ENCODE peak calls at places on chromosomes 1 and 21, in eight cellular contexts. P is left lung, C is NB4, D is kidney, J is upper lobe of right lung, R is fibroblast of mammary gland, S is ovary, Y is choroid plexus epithelial cell. E is an unnamed sample.

GRCh38 chr1:154972517-154973343 is 1.8 kb upstream of the CKS1B start:
- DNase-seq in D (peak; percentile 94), S (peak; percentile 58), C (no peak), Y (peak; percentile 92), J (peak; percentile 89), R (peak; percentile 88), P (peak; percentile 86), E (peak; percentile 61)

GRCh38 chr1:2856076-2856390 is 54.5 kb upstream of the TTC34 start:
- DNase-seq in S (no peak), D (peak; percentile 59), J (no peak), P (no peak), R (no peak), C (no peak), Y (no peak), E (no peak)

GRCh38 chr1:55594701-55595100 is 379.5 kb upstream of the USP24 start:
- DNase-seq in R (no peak), D (no peak), S (no peak), J (no peak), C (no peak), P (no peak), Y (no peak), E (no peak)

GRCh38 chr1:160942926-160943325 is 11.7 kb downstream of the ITLN2 start:
- DNase-seq in J (no peak), R (no peak), C (peak; percentile 18), Y (peak; percentile 11), S (no peak), P (no peak), D (no peak), E (no peak)

GRCh38 chr1:235714205-235714897 is 64.8 kb upstream of the GNG4 start:
- DNase-seq in S (no peak), Y (no peak), D (no peak), R (no peak), C (no peak), P (no peak), J (no peak), E (no peak)

GRCh38 chr1:85992756-85993155 is 163.8 kb downstream of the COL24A1 start:
- DNase-seq in J (no peak), P (no peak), R (peak; percentile 72), D (no peak), S (no peak), Y (peak; percentile 65), C (peak; percentile 16), E (no peak)

GRCh38 chr1:154775559-154776338 is 94.3 kb downstream of the KCNN3 start:
- DNase-seq in R (no peak), C (no peak), P (no peak), Y (no peak), J (no peak), S (no peak), D (no peak), E (no peak)

GRCh38 chr1:209601809-209602657 is 18.5 kb downstream of the CAMK1G start:
- DNase-seq in J (no peak), R (peak; percentile 56), C (peak; percentile 63), Y (peak; percentile 75), D (no peak), P (no peak), S (peak; percentile 48), E (no peak)

GRCh38 chr1:52413410-52414104 is 9.2 kb downstream of the PRPF38A start:
- DNase-seq in R (peak; percentile 12), J (no peak), D (no peak), S (no peak), P (no peak), C (no peak), Y (no peak), E (no peak)

GRCh38 chr1:33517596-33518250 is 45.3 kb downstream of the ZSCAN20 start:
- DNase-seq in D (no peak), R (peak; percentile 51), Y (no peak), J (no peak), C (no peak), P (no peak), S (peak; percentile 41), E (peak; percentile 12)

GRCh38 chr1:147771216-147772125 is 11.1 kb upstream of the GJA5 start:
- DNase-seq in Y (no peak), S (no peak), R (peak; percentile 28), P (no peak), J (no peak), D (no peak), C (peak; percentile 74), E (peak; percentile 54)

GRCh38 chr1:116168277-116169032 is 57.3 kb downstream of the MAB21L3 start:
- DNase-seq in C (peak; percentile 74), Y (peak; percentile 68), J (peak; percentile 93), P (peak; percentile 84), S (peak; percentile 88), R (peak; percentile 57), D (peak; percentile 94), E (peak; percentile 91)

GRCh38 chr1:196515904-196516303 is 92.3 kb downstream of the KCNT2 start:
- DNase-seq in D (no peak), Y (peak; percentile 18), S (no peak), P (no peak), C (no peak), J (peak; percentile 21), R (no peak), E (no peak)

DNA sequence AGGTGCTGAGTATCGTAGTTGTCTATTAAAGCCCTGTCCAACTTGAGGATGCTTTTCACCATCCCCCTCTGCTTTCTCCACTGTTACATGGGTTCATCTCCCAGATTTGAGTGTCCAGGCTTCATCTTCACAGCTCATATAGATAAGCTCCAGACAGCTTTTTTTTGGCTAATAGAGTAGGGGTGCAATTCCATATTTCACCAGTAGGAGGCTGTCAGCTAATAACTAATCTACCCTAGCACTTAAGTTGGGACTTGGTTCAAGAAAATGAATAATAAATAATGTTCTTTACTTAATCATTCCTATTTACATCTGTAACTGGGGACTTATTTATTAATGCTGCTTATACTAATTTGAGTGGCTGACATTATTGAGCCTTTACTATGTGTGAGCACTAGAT is 124.5 kb downstream of the IGSF21 start:
- DNase-seq in Y (no peak), S (no peak), C (no peak), P (no peak), J (no peak), R (peak; percentile 1), D (no peak), E (no peak)
- TF ChIP-seq CTCF in Y (no peak), S (no peak), C (peak; percentile 26), P (no peak), J (peak; percentile 32), R (peak; percentile 53), D (no peak), E (peak; percentile 27)

GRCh38 chr1:197731449-197731848 is 43.8 kb downstream of the DENND1B start:
- DNase-seq in P (no peak), S (no peak), C (no peak), D (no peak), R (no peak), Y (no peak), J (no peak), E (no peak)
- TF ChIP-seq CTCF in P (no peak), S (no peak), C (no peak), D (no peak), R (no peak), Y (no peak), J (no peak), E (no peak)

DNA sequence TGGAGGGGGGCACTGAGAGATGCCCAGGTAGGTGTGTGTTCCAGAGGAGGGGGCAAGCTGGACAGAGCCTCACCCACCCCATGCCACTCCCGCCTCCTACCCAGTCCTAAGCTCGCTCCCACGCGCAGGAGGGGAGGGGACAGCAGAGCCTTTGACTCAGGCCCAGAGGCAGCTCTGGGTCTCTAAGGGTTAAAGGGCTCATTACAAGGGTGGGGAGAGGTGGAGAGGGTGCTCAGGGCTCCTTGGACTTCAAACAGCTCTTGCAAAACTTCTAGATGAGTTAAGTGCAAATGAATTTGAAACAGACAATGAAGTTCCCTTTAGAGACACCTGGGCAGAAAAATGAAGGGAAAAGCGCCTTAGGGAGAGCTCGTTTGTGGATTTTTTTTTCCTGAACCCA is 104.2 kb upstream of the CASZ1 start:
- DNase-seq in R (peak; percentile 32), Y (no peak), J (no peak), D (peak; percentile 71), P (peak; percentile 47), S (no peak), C (peak; percentile 70), E (no peak)
- TF ChIP-seq CTCF in R (no peak), Y (no peak), J (no peak), D (no peak), P (no peak), S (no peak), C (no peak), E (no peak)

GRCh38 chr21:45769896-45770295 is 126.4 kb downstream of the PCBP3 start:
- DNase-seq in S (no peak), D (no peak), R (no peak), C (no peak), P (no peak), J (no peak), Y (no peak), E (no peak)

GRCh38 chr21:45769239-45769758 is 125.8 kb downstream of the PCBP3 start:
- DNase-seq in P (no peak), S (no peak), C (no peak), D (no peak), Y (no peak), J (no peak), R (no peak), E (no peak)

GRCh38 chr21:45767071-45768006 is 123.8 kb downstream of the PCBP3 start:
- DNase-seq in P (no peak), C (no peak), Y (peak; percentile 30), S (no peak), D (no peak), R (peak; percentile 71), J (no peak), E (no peak)

GRCh38 chr21:45768011-45768740 is 124.7 kb downstream of the PCBP3 start:
- DNase-seq in Y (peak; percentile 63), R (peak; percentile 53), C (no peak), S (no peak), P (no peak), J (no peak), D (no peak), E (no peak)

DNA sequence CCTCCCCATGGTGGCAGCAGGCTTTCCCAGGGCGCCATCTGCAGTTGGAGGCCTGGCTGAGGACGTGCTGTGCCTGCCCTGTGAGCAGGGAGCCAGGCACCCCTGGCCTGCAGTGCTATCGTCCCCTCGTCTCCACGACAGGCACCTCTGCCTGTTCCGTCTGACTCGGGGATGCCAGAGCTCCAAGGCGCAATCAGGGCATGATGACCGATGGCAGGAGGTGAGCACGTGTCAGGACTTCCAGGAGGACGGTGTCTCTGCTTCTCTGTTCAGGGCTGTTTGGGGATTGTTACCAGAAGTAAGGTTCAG is 125.2 kb downstream of the PCBP3 start:
- DNase-seq in C (peak; percentile 6), Y (no peak), J (no peak), D (no peak), S (no peak), R (no peak), P (no peak), E (no peak)
- TF ChIP-seq CTCF in C (no peak), Y (peak; percentile 19), J (no peak), D (no peak), S (no peak), R (no peak), P (no peak), E (no peak)

GRCh38 chr1:70101774-70102173 is 103.6 kb downstream of the LRRC40 start:
- DNase-seq in J (no peak), P (no peak), R (no peak), S (no peak), D (no peak), Y (no peak), C (no peak), E (no peak)

GRCh38 chr1:70103770-70104169 is 101.6 kb downstream of the LRRC40 start:
- DNase-seq in Y (no peak), D (no peak), R (no peak), P (no peak), S (no peak), J (no peak), C (no peak), E (no peak)
- TF ChIP-seq CTCF in Y (no peak), D (no peak), R (no peak), P (no peak), S (no peak), J (no peak), C (no peak), E (no peak)